ENCODE peak calls at places on chromosomes 7 and 10, in six cellular contexts. O is endothelial cell, I is cardiac fibroblast, X is tibial artery, Z is NB4, Q is right atrium auricular region. Y is an unnamed sample.

GRCh38 chr7:74023037-74023436 is 4.9 kb upstream of the ELN start:
- DNase-seq in I (peak; percentile 63), Q (peak; percentile 93), O (no peak), Z (peak; percentile 70), X (peak; percentile 99), Y (no peak)

GRCh38 chr10:28291881-28292297 is 11.0 kb downstream of the MPP7 start:
- DNase-seq in X (no peak), O (no peak), Z (no peak), Q (no peak), I (peak; percentile 25), Y (no peak)

GRCh38 chr7:1691601-1692499 is 21.8 kb downstream of the ELFN1 start:
- DNase-seq in Q (no peak), O (no peak), X (peak; percentile 78), Z (no peak), I (no peak), Y (peak; percentile 0)

GRCh38 chr10:115826391-115826790 is 446.6 kb downstream of the GFRA1 start:
- DNase-seq in I (no peak), X (no peak), Z (no peak), O (no peak), Q (no peak), Y (no peak)

GRCh38 chr10:75532253-75532924 is 101.0 kb downstream of the LRMDA start:
- DNase-seq in I (no peak), X (no peak), O (no peak), Z (peak; percentile 67), Q (no peak), Y (no peak)

GRCh38 chr7:132207211-132207610 is 369.1 kb downstream of the PLXNA4 start:
- DNase-seq in X (no peak), O (no peak), I (no peak), Q (no peak), Z (no peak), Y (no peak)

GRCh38 chr10:5078781-5079180 is 15.4 kb upstream of the AKR1C3 start:
- DNase-seq in I (no peak), O (no peak), Q (no peak), Z (no peak), X (no peak), Y (no peak)

GRCh38 chr10:78804356-78805032 is 264.3 kb upstream of the ZMIZ1 start:
- DNase-seq in O (no peak), Q (no peak), Z (no peak), I (peak; percentile 17), X (peak; percentile 85), Y (no peak)

GRCh38 chr10:117431160-117431559 is 55.9 kb upstream of the PDZD8 start:
- DNase-seq in Z (peak; percentile 50), O (no peak), X (no peak), Q (no peak), I (no peak), Y (no peak)

GRCh38 chr10:123530166-123530870 is 135.8 kb upstream of the GPR26 start:
- DNase-seq in Q (peak; percentile 16), Z (no peak), I (no peak), X (no peak), O (no peak), Y (no peak)

GRCh38 chr7:98619450-98620321 is 2.6 kb downstream of the NPTX2 start:
- DNase-seq in O (no peak), X (no peak), Q (no peak), I (peak; percentile 69), Z (peak; percentile 68), Y (no peak)

GRCh38 chr7:1850111-1850975 is 180.3 kb downstream of the ELFN1 start:
- DNase-seq in O (no peak), Z (peak; percentile 55), I (no peak), Q (no peak), X (peak; percentile 54), Y (no peak)

GRCh38 chr10:64011871-64012714 is 490.9 kb downstream of the REEP3 start:
- DNase-seq in X (no peak), I (no peak), Q (no peak), O (no peak), Z (no peak), Y (no peak)

GRCh38 chr10:31756131-31757119 is 172.2 kb downstream of the ARHGAP12 start:
- DNase-seq in Q (no peak), O (no peak), X (no peak), Z (peak; percentile 66), I (no peak), Y (no peak)

GRCh38 chr7:73696372-73696771 is 13.0 kb downstream of the BUD23 start:
- DNase-seq in I (no peak), Z (no peak), O (no peak), Q (no peak), X (no peak), Y (no peak)

GRCh38 chr10:64973391-64973790 is 1452.2 kb downstream of the REEP3 start:
- DNase-seq in I (no peak), Q (no peak), X (no peak), Z (no peak), O (no peak), Y (no peak)

GRCh38 chr7:31443457-31443856 is 70.4 kb upstream of the ITPRID1 start:
- DNase-seq in Z (peak; percentile 74), X (no peak), O (no peak), I (peak; percentile 58), Q (no peak), Y (no peak)

GRCh38 chr7:158827411-158828342 is 1.6 kb downstream of the ESYT2 start:
- DNase-seq in Q (no peak), X (no peak), O (no peak), Z (peak; percentile 83), I (peak; percentile 50), Y (no peak)

GRCh38 chr7:37534893-37535610 is 86.4 kb upstream of the ELMO1 start:
- DNase-seq in Q (no peak), I (no peak), X (no peak), Z (no peak), O (no peak), Y (no peak)

GRCh38 chr10:29240991-29241660 is 47.7 kb upstream of the LYZL1 start:
- DNase-seq in O (no peak), I (no peak), Q (no peak), Z (no peak), X (no peak), Y (no peak)

GRCh38 chr10:131154306-131155025 is 157.1 kb downstream of the TCERG1L start:
- DNase-seq in O (no peak), Q (no peak), Z (no peak), X (no peak), I (no peak), Y (no peak)

GRCh38 chr10:28915989-28916588 is 238.8 kb downstream of the BAMBI start:
- DNase-seq in X (no peak), O (no peak), Z (no peak), Q (no peak), I (no peak), Y (no peak)

GRCh38 chr10:119737827-119738226 is 12.0 kb downstream of the INPP5F start:
- DNase-seq in O (no peak), Z (peak; percentile 48), I (peak; percentile 83), Q (no peak), X (no peak), Y (no peak)

GRCh38 chr10:107727762-107728317 is 563.3 kb upstream of the SORCS1 start:
- DNase-seq in O (no peak), I (peak; percentile 31), Q (no peak), X (no peak), Z (no peak), Y (no peak)

GRCh38 chr10:129896231-129897150 is 67.6 kb downstream of the EBF3 start:
- DNase-seq in Z (no peak), O (no peak), I (no peak), Q (no peak), X (no peak), Y (no peak)

GRCh38 chr7:123600876-123601275 is 745 bp upstream of the ASB15 start:
- DNase-seq in Z (no peak), O (no peak), Q (no peak), X (no peak), I (no peak), Y (no peak)

GRCh38 chr7:156060925-156061324 is 248.7 kb upstream of the SHH start:
- DNase-seq in O (no peak), I (no peak), X (no peak), Z (no peak), Q (no peak), Y (no peak)

GRCh38 chr7:152894295-152895170 is 135.0 kb downstream of the ACTR3B start:
- DNase-seq in Q (no peak), X (no peak), Z (peak; percentile 58), I (peak; percentile 8), O (peak; percentile 72), Y (peak; percentile 33)

GRCh38 chr7:30660331-30661255 is 21.7 kb downstream of the CRHR2 start:
- DNase-seq in X (peak; percentile 52), O (no peak), I (no peak), Q (no peak), Z (no peak), Y (no peak)

GRCh38 chr7:86653919-86654659 is 10.4 kb downstream of the GRM3 start:
- DNase-seq in X (no peak), I (peak; percentile 9), Z (no peak), O (no peak), Q (no peak), Y (no peak)

GRCh38 chr7:158094671-158095256 is 492.9 kb downstream of the PTPRN2 start:
- DNase-seq in O (no peak), X (no peak), I (no peak), Z (no peak), Q (peak; percentile 40), Y (no peak)

GRCh38 chr10:103171278-103171677 is 21.8 kb downstream of the NT5C2 start:
- DNase-seq in O (no peak), X (no peak), Q (no peak), I (no peak), Z (no peak), Y (no peak)

GRCh38 chr7:69504733-69505132 is 93.5 kb upstream of the AUTS2 start:
- DNase-seq in Q (peak; percentile 38), Z (no peak), O (no peak), I (no peak), X (no peak), Y (no peak)

GRCh38 chr7:69502358-69502757 is 95.9 kb upstream of the AUTS2 start:
- DNase-seq in Q (peak; percentile 16), Z (no peak), I (no peak), X (no peak), O (no peak), Y (no peak)
- TF ChIP-seq CTCF in Q (no peak), Z (no peak), I (no peak), X (no peak), O (no peak), Y (no peak)

GRCh38 chr7:34165927-34166550 is 260.7 kb downstream of the BMPER start:
- DNase-seq in X (no peak), O (peak; percentile 5), Z (peak; percentile 44), Q (no peak), I (peak; percentile 62), Y (no peak)
- TF ChIP-seq CTCF in X (peak; percentile 40), O (peak; percentile 72), Z (peak; percentile 73), Q (no peak), I (peak; percentile 75), Y (peak; percentile 63)

GRCh38 chr7:47483604-47484273 is 98.2 kb downstream of the TNS3 start:
- DNase-seq in I (peak; percentile 52), O (peak; percentile 27), Z (peak; percentile 58), Q (no peak), X (no peak), Y (no peak)
- TF ChIP-seq CTCF in I (peak; percentile 17), O (no peak), Z (peak; percentile 33), Q (no peak), X (peak; percentile 11), Y (peak; percentile 26)

GRCh38 chr7:26091933-26092332 is 60.1 kb upstream of the NFE2L3 start:
- DNase-seq in Q (no peak), Z (peak; percentile 66), X (no peak), I (peak; percentile 14), O (peak; percentile 20), Y (no peak)
- TF ChIP-seq CTCF in Q (no peak), Z (peak; percentile 19), X (no peak), I (peak; percentile 16), O (peak; percentile 39), Y (peak; percentile 19)

GRCh38 chr7:80060218-80060806 is 74.3 kb upstream of the GNAI1 start:
- DNase-seq in I (peak; percentile 81), Z (peak; percentile 61), X (no peak), Q (no peak), O (no peak), Y (no peak)
- TF ChIP-seq CTCF in I (no peak), Z (no peak), X (peak; percentile 44), Q (peak; percentile 26), O (peak; percentile 88), Y (peak; percentile 75)